ENCODE peak calls at places on chromosome 16, in ten cellular contexts. W is HepG2, E is uterus, R is heart right ventricle, I is K562, V is astrocyte of the cerebellum, A is GM06990, K is omental fat pad, L is AG10803, J is IMR-90. S is an unnamed sample.

GRCh38 chr16:81337097-81337496 is 22.3 kb downstream of the GAN start:
- DNase-seq in V (no peak), J (no peak), K (no peak), E (no peak), L (no peak), I (no peak), W (no peak), R (no peak), A (no peak), S (no peak)

GRCh38 chr16:87065781-87066694 is 251.2 kb downstream of the C16orf95 start:
- DNase-seq in I (no peak), V (no peak), J (no peak), E (no peak), K (no peak), R (no peak), L (no peak), W (no peak), A (no peak), S (peak; percentile 11)

GRCh38 chr16:62392698-62393097 is 356.5 kb upstream of the CDH8 start:
- DNase-seq in W (no peak), E (no peak), R (no peak), A (no peak), J (no peak), V (no peak), L (no peak), I (no peak), K (no peak), S (no peak)

GRCh38 chr16:11755022-11755760 is 12.5 kb upstream of the TXNDC11 start:
- DNase-seq in V (no peak), J (no peak), E (no peak), K (no peak), I (no peak), L (no peak), R (no peak), A (no peak), W (no peak), S (no peak)

GRCh38 chr16:65781363-65781762 is 585.1 kb upstream of the CDH5 start:
- DNase-seq in A (no peak), W (no peak), V (no peak), K (no peak), R (no peak), J (peak; percentile 4), E (no peak), L (no peak), I (peak; percentile 32), S (no peak)

GRCh38 chr16:28925386-28926228 is 569 bp upstream of the RABEP2 start:
- DNase-seq in I (peak; percentile 93), A (peak; percentile 89), V (no peak), K (no peak), L (peak; percentile 83), E (peak; percentile 77), W (peak; percentile 73), J (peak; percentile 68), R (peak; percentile 85), S (peak; percentile 77)

GRCh38 chr16:69942627-69943170 is 8.4 kb upstream of the CLEC18A start:
- DNase-seq in E (no peak), K (no peak), I (no peak), W (no peak), J (no peak), R (no peak), A (no peak), V (no peak), L (no peak), S (no peak)

GRCh38 chr16:75219088-75219487 is 300 bp downstream of the CTRB1 start:
- DNase-seq in L (no peak), E (no peak), K (no peak), A (no peak), V (no peak), I (no peak), W (no peak), R (no peak), J (no peak), S (no peak)

GRCh38 chr16:68200120-68200783 is 35.7 kb downstream of the ESRP2 start:
- DNase-seq in J (peak; percentile 71), V (peak; percentile 1), I (no peak), A (no peak), E (no peak), L (peak; percentile 5), R (no peak), W (no peak), K (no peak), S (peak; percentile 23)

GRCh38 chr16:1102921-1103648 is 7.0 kb upstream of the C1QTNF8 start:
- DNase-seq in V (no peak), K (peak; percentile 29), I (peak; percentile 68), W (no peak), J (no peak), R (peak; percentile 73), E (peak; percentile 52), A (peak; percentile 55), L (peak; percentile 12), S (peak; percentile 95)

GRCh38 chr16:59614466-59615240 is 880.5 kb upstream of the GOT2 start:
- DNase-seq in W (no peak), A (no peak), R (no peak), I (no peak), K (no peak), E (no peak), L (no peak), V (no peak), J (no peak), S (no peak)
- TF ChIP-seq CTCF in W (no peak), A (no peak), R (no peak), I (no peak), K (no peak), E (no peak), L (no peak), V (no peak), J (no peak), S (no peak)

GRCh38 chr16:47876494-47876893 is 279.3 kb downstream of the ABCC12 start:
- DNase-seq in J (no peak), L (no peak), E (no peak), A (no peak), V (no peak), I (no peak), K (no peak), W (no peak), R (no peak), S (no peak)

GRCh38 chr16:47872228-47872627 is 283.6 kb downstream of the ABCC12 start:
- DNase-seq in E (no peak), A (no peak), I (no peak), K (no peak), R (no peak), W (no peak), L (no peak), J (no peak), V (no peak), S (no peak)

GRCh38 chr16:47877166-47877565 is 278.6 kb downstream of the ABCC12 start:
- DNase-seq in I (no peak), V (no peak), A (no peak), L (no peak), K (no peak), R (no peak), J (no peak), E (no peak), W (no peak), S (no peak)

DNA sequence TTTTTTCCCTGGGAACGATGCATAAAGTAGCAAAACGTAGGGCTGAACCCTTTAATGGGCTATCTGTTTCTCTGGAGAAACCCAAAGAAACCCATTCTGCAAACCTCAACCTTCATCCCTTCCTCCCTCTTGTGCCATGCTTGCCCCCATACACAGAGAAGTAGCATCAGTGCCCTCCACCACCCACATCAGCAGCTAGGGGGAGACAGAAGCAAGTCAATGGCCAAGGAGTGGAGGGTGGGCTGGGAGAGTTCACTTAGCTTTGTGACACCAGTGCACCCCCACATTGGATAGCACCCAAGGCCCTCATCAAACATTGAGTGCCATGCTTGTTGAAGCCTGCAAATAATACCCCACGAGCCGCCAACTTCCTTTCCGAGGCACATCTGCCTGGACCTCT is 282.4 kb downstream of the ABCC12 start:
- DNase-seq in V (no peak), A (no peak), I (peak; percentile 27), J (no peak), R (no peak), L (no peak), E (no peak), K (no peak), W (peak; percentile 11), S (peak; percentile 25)
- TF ChIP-seq CTCF in V (no peak), A (peak; percentile 46), I (peak; percentile 62), J (peak; percentile 15), R (no peak), L (peak; percentile 32), E (no peak), K (no peak), W (peak; percentile 70), S (peak; percentile 48)

DNA sequence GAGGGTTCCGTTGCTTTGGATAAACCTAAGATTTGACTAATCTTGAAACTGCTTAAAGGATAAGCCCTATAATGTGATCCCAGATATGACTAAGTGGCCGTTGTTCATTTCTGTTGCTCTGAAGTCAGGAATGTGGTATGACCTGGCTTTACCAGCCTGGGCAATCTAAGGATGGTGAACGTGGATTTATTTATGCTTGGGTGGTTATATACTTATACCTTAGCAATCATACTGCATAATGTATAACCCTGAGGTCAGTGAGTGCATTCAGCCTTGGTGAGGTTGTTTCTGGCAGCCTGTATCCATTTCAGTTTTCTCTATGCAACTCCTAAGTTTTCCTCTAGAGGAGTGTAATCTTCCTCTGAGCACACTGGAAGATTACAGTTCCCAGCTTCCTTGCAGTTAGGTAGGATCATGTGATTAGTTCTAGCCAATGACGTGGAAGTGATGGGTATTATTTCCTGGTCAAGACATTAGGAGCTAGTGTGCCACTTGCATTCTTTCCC is 41.9 kb downstream of the FTO start:
- DNase-seq in A (no peak), R (no peak), J (peak; percentile 62), K (no peak), I (peak; percentile 25), L (peak; percentile 62), V (no peak), E (no peak), W (no peak), S (no peak)
- TF ChIP-seq CTCF in A (no peak), R (no peak), J (peak; percentile 24), K (no peak), I (no peak), L (peak; percentile 52), V (no peak), E (no peak), W (no peak), S (no peak)

DNA sequence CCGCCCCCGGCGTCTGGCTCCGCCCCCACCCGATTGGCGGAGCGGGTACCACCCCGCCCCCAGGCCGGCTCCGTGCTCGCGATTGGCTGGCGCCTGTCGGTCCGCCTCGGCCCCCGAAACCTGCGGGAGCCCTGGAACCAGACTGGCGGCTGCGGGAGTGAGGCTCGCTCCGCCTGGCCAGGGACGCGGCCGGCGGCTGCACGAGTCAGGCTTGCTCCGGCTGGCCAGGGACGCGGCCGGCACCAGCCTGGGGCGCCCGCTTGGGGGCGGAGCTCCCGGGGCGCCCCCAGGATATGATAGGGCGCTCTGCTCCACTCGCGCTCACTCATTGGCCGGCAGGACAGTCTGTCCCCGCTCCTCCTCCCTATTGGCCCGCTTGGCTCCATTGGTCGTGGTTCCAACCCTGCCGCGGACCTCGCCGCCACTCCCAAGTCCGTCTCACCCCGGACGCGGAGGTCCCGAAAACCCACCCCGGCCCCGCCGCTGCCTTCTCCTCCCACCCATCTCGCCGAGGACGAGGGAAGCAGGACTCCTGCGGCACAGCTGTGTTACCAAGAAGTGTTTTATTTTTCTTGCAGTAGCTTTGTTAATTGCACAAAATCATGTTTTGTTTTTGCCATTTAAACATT is 340 bp upstream of the ROGDI start:
- DNase-seq in E (peak; percentile 91), J (peak; percentile 88), A (peak; percentile 90), V (peak; percentile 82), R (peak; percentile 93), L (peak; percentile 89), W (peak; percentile 87), K (peak; percentile 75), I (peak; percentile 94), S (peak; percentile 97)
- TF ChIP-seq CTCF in E (peak; percentile 7), J (no peak), A (no peak), V (no peak), R (peak; percentile 28), L (no peak), W (no peak), K (no peak), I (no peak), S (no peak)

GRCh38 chr16:57146735-57147134 is 39.1 kb downstream of the PSME3IP1 start:
- DNase-seq in W (peak; percentile 28), V (no peak), K (peak; percentile 10), R (no peak), L (no peak), I (peak; percentile 49), A (no peak), E (no peak), J (no peak), S (no peak)
- TF ChIP-seq CTCF in W (peak; percentile 43), V (peak; percentile 34), K (no peak), R (peak; percentile 3), L (peak; percentile 23), I (peak; percentile 51), A (peak; percentile 12), E (no peak), J (peak; percentile 11), S (no peak)

S was measured in GM20000.